ENCODE peak calls at places on chromosomes 4 and X, in ten cellular contexts. R is H1, E is HepG2, U is ovary, B is A549, J is GM12878, D is suprapubic skin, X is upper lobe of left lung, N is tibial nerve, S is stomach. V is an unnamed sample.

GRCh38 chr4:81786063-81786763 is 314.5 kb upstream of the RASGEF1B start:
- DNase-seq in U (no peak), S (no peak), D (no peak), E (no peak), R (no peak), J (no peak), N (peak), X (no peak), B (no peak), V (no peak)

GRCh38 chr4:1245481-1246051 is 3.4 kb downstream of the CTBP1 start:
- DNase-seq in X (no peak), B (no peak), S (no peak), N (no peak), U (no peak), R (no peak), E (no peak), J (no peak), D (peak), V (no peak)

GRCh38 chr4:166165829-166166420 is 292.9 kb downstream of the TLL1 start:
- DNase-seq in E (peak), N (peak), B (peak), U (no peak), J (peak), R (no peak), X (no peak), D (no peak), S (no peak), V (no peak)

GRCh38 chrX:38837389-38837788 is 36.1 kb downstream of the MID1IP1 start:
- DNase-seq in R (no peak), D (no peak), U (no peak), S (no peak), E (no peak), N (no peak), X (no peak), J (no peak), B (no peak), V (no peak)

GRCh38 chrX:11663875-11664210 is 1.9 kb downstream of the ARHGAP6 start:
- DNase-seq in X (no peak), D (no peak), B (peak), E (no peak), U (no peak), J (no peak), S (no peak), R (no peak), N (no peak), V (no peak)

GRCh38 chrX:69398881-69399280 is 105.2 kb upstream of the NALF2 start:
- DNase-seq in E (no peak), D (no peak), U (no peak), N (no peak), R (no peak), X (no peak), J (no peak), S (no peak), B (no peak), V (no peak)

GRCh38 chrX:12974217-12974796 is 603 bp upstream of the TMSB4X start:
- DNase-seq in E (no peak), U (peak), N (peak), J (no peak), B (peak), S (peak), X (peak), R (peak), D (peak), V (peak)

GRCh38 chrX:70044541-70045245 is 5.0 kb downstream of the AWAT2 start:
- DNase-seq in R (no peak), U (no peak), B (no peak), N (no peak), E (no peak), X (no peak), D (no peak), S (no peak), J (no peak), V (peak)

GRCh38 chrX:54891573-54891972 is 29.1 kb upstream of the TRO start:
- DNase-seq in B (peak), N (peak), U (no peak), S (no peak), X (no peak), J (no peak), D (no peak), E (peak), R (no peak), V (no peak)

GRCh38 chr4:26067035-26067434 is 153.0 kb downstream of the SMIM20 start:
- DNase-seq in N (no peak), B (no peak), X (no peak), S (no peak), D (no peak), J (no peak), R (no peak), E (no peak), U (no peak), V (no peak)

GRCh38 chr4:183950536-183950935 is 45.4 kb downstream of the STOX2 start:
- DNase-seq in R (no peak), S (no peak), E (no peak), D (no peak), N (no peak), X (no peak), U (no peak), J (no peak), B (no peak), V (no peak)

GRCh38 chr4:61275214-61275613 is 75.1 kb downstream of the ADGRL3 start:
- DNase-seq in B (no peak), X (no peak), D (no peak), J (no peak), E (no peak), R (no peak), N (no peak), S (no peak), U (no peak), V (no peak)

GRCh38 chr4:27081675-27082579 is 221.3 kb downstream of the STIM2 start:
- DNase-seq in B (no peak), X (no peak), E (no peak), D (no peak), N (no peak), J (peak), U (no peak), R (peak), S (no peak), V (no peak)

GRCh38 chr4:158578476-158578875 is 56.8 kb downstream of the RXFP1 start:
- DNase-seq in J (no peak), R (no peak), S (no peak), D (no peak), X (no peak), U (no peak), B (peak), N (no peak), E (peak), V (no peak)

GRCh38 chr4:20462426-20463175 is 210.9 kb downstream of the SLIT2 start:
- DNase-seq in N (no peak), E (no peak), U (no peak), S (no peak), X (no peak), B (no peak), D (no peak), R (no peak), J (no peak), V (no peak)

GRCh38 chr4:10979032-10979431 is 294.5 kb upstream of the CLNK start:
- DNase-seq in N (no peak), R (no peak), B (no peak), S (no peak), X (no peak), U (no peak), J (no peak), D (no peak), E (no peak), V (no peak)

GRCh38 chr4:84491420-84491819 is 7.7 kb downstream of the NKX6-1 start:
- DNase-seq in J (no peak), D (no peak), U (no peak), S (no peak), N (no peak), R (no peak), B (no peak), E (no peak), X (no peak), V (no peak)

GRCh38 chrX:13226214-13226613 is 93.6 kb downstream of the ATXN3L start:
- DNase-seq in R (no peak), D (no peak), U (no peak), N (no peak), J (no peak), X (no peak), E (no peak), S (no peak), B (no peak), V (no peak)

GRCh38 chr4:102430511-102430910 is 70.6 kb upstream of the NFKB1 start:
- DNase-seq in B (peak), E (no peak), S (no peak), N (no peak), U (no peak), X (no peak), R (no peak), D (no peak), J (no peak), V (no peak)

GRCh38 chr4:15897577-15897976 is 41.0 kb downstream of the FGFBP1 start:
- DNase-seq in E (no peak), D (no peak), X (no peak), N (no peak), U (no peak), S (no peak), B (peak), J (no peak), R (no peak), V (no peak)

GRCh38 chr4:15894393-15894792 is 44.1 kb downstream of the FGFBP1 start:
- DNase-seq in E (no peak), B (peak), N (no peak), R (no peak), S (no peak), J (no peak), X (no peak), U (no peak), D (no peak), V (no peak)

GRCh38 chr4:15893967-15894366 is 44.6 kb downstream of the FGFBP1 start:
- DNase-seq in S (no peak), D (no peak), N (peak), X (peak), J (no peak), B (peak), U (no peak), E (no peak), R (no peak), V (no peak)

GRCh38 chr4:15894923-15895411 is 43.6 kb downstream of the FGFBP1 start:
- DNase-seq in X (no peak), B (peak), U (no peak), N (no peak), D (no peak), E (no peak), R (no peak), J (no peak), S (no peak), V (no peak)

DNA sequence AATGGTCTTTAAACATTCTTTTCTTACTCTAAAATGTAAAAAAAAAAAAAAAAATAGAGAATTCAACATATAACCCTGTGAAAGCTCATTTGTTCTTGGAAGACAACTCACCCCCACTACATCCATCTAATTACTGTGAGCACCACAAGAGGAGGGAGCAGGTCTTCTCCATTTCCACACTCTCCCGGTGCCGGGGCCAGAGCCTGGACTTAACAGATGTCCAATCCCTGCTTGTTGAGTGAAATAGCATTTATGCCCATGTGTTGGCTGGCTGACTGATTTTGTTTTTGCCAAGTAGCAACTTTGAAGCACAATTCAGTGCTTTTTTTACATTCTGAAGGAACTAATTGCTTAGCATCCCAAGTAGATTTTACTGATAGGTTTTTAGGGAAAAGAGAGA is 43.0 kb downstream of the FGFBP1 start:
- DNase-seq in X (no peak), J (no peak), S (no peak), E (no peak), B (no peak), D (no peak), R (no peak), N (no peak), U (no peak), V (no peak)
- TF ChIP-seq CTCF in X (no peak), J (no peak), S (no peak), E (no peak), B (no peak), D (no peak), R (no peak), N (no peak), U (no peak), V (no peak)

DNA sequence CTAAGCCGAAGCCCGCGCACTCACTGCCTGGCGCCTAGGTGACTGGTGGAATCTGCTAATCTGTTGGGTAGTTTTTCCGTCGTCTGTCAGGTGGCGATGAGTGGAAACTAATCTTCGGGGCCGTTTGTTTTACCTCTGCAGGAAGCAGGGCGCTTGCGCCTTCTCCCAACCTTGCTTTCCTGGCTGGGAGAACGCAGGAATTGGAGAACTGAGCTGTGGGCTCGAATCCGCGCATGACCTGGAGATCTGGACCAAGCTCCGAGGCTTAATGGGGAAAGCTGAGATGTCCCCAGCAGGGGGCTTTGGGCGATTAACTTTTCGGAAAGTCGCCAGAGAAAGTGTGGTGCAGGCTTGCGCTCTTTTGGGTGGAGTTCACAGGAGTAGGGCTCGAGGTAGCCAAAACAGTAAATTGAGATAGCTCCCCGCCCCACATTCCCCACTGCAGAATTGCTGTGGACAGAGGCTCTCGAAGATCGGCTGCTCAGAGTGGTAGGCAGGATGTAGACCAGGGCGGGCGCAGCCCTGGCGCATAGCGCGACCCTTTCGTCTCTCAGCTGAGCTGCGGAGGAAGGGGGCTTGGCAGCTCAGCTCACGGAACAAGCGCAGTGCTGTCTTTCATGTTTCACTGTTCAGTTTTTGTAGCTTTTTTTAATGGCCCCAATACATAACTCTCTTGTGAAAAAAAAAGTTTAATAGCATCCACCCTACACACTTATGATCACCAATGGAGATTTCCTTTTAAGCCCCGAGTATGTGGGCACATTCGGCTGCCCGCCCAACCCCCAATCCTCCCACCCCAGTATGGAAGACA is 2.7 kb upstream of the FGF5 start:
- DNase-seq in D (no peak), X (no peak), J (no peak), N (no peak), R (peak), B (no peak), S (no peak), U (no peak), E (no peak), V (no peak)
- H3K27ac ChIP-seq in D (no peak), X (no peak), J (no peak), N (no peak), R (no peak), B (no peak), S (no peak), U (no peak), E (no peak), V (no peak)

GRCh38 chrX:153370293-153371055 is 30.7 kb downstream of the PNMA6E start:
- DNase-seq in S (no peak), X (no peak), B (no peak), E (no peak), D (no peak), U (no peak), J (no peak), N (no peak), R (no peak), V (no peak)

GRCh38 chrX:153366119-153366518 is 32.2 kb downstream of the ZNF275 start:
- DNase-seq in R (no peak), S (no peak), N (no peak), J (no peak), X (no peak), B (no peak), D (no peak), E (no peak), U (no peak), V (no peak)

GRCh38 chrX:153361781-153362397 is 27.9 kb downstream of the ZNF275 start:
- DNase-seq in B (no peak), U (no peak), E (no peak), X (no peak), S (no peak), N (no peak), R (no peak), J (no peak), D (no peak), V (no peak)

GRCh38 chrX:153366878-153367538 is 33.1 kb downstream of the ZNF275 start:
- DNase-seq in R (no peak), U (no peak), B (no peak), E (no peak), N (no peak), J (no peak), D (no peak), X (no peak), S (no peak), V (no peak)

DNA sequence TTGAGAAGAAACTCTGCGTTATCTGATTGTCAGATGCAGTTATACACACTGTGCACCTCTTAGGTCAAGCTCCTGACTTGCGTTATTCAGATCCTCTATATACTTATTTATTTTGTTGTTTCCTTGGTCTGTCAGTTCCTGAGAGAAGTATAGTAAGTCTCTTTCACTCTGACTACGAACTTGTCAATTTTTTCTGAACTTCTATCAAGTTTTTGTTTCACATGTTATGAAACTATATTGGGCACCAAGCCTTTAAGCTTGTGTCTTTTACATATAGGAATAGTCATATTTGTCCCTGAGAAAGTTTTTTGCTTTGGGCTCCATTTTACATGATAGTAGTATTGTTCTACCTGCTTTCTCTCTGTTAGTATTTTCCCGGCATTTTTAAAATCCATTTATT is 31.7 kb downstream of the ZNF275 start:
- DNase-seq in D (no peak), J (no peak), E (no peak), X (no peak), B (no peak), N (no peak), R (no peak), S (no peak), U (no peak), V (no peak)
- TF ChIP-seq EP300 in D (no peak), J (no peak), E (no peak), X (no peak), B (no peak), N (no peak), R (no peak), S (no peak), U (no peak), V (no peak)

DNA sequence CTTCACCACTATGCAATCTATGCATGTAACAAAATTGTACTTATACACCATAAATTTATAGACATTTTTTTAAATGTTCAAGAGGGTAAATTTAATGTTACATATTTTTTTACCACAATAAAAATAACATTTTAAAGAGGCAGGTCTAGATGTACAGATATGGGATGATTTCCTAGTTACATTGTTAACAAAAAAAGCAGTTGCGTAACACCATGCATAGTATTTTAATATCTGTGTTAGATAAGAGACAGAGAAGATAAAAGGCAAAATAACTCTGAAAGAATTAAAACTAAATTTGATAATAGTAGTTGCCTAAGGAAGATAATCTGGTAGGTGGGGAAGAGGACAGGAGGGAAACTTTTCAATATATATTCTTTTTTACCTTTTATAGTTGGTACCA is 9.1 kb upstream of the ATRX start:
- DNase-seq in R (no peak), D (no peak), J (no peak), S (no peak), N (no peak), U (no peak), E (no peak), X (no peak), B (no peak), V (no peak)
- TF ChIP-seq CTCF in R (no peak), D (no peak), J (no peak), S (no peak), N (no peak), U (no peak), E (no peak), X (no peak), B (no peak), V (no peak)

DNA sequence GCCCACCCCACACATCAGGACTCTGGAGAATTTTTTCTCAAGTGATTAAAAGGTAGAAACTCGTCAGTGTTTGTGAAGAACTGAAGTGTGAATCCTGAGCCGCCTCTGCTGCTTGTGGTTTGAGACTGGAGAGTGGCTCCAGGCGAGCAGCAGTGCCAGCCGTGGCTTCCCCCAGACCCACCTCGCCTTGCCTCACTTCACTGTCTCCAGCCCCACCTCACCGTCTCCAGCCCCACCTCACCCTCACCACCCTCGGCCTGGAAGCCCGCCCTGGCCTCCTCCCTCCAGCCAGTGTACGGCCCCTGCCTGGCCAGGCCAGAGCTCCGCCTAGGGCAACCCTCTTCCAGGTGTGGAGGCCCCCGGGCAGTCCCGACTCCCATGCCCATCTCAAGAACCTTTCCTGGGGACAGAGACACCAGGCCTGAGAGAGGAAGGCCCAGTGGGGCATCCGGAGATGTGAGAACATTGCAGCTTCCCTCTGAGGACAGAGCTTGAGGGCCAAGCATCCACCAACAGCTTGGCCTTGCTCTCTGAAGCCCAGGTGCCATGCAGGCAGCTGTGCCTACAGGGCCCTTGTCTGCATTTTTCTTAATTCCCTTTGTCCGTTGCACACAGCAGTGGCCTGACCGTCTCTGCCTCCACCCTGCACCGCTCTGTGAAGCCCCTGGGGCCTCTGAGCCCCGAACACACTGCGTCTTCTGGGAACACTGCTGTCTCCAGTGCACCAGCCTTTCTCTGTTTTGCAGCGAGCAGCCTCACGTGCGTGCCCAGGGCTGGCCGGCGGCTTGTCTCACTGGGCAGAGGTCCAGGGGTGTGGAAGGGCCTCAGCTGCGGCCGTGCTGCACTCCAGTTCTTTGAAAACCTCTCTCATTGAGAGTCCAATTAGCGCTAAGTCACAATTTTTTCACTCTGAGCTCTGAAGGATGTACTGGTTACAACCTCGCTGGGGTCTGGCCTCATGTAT is 13.8 kb downstream of the SH3BP2 start:
- DNase-seq in D (peak), X (peak), N (peak), J (no peak), R (no peak), U (peak), E (no peak), B (no peak), S (peak), V (peak)
- H3K27ac ChIP-seq in D (peak), X (peak), N (peak), J (no peak), R (no peak), U (no peak), E (no peak), B (no peak), S (peak), V (peak)

DNA sequence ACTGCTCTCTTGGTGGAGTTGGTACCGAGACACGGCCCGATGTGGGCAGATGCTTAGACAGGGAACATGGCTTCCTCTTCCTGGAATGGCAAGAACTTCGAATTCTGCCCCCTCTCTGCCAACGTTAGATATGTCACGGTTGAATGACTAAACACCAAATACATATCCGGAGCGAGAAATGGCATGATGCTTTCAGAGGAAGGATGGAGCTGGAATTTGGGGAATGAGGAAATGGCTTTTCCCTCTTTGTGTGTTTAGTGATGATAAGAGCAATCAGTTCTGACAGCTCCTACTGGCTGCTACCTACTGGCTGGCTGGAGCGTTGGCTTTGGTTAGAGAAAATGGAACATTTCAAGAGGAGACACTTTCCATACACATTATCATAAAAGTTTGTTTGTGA is 140.0 kb downstream of the DHRSX start:
- DNase-seq in B (peak), U (no peak), S (no peak), D (no peak), J (no peak), R (no peak), E (peak), N (no peak), X (no peak), V (no peak)
- TF ChIP-seq EP300 in B (no peak), U (no peak), S (no peak), D (no peak), J (no peak), R (no peak), E (no peak), N (no peak), X (no peak), V (no peak)